ENCODE peak calls at places on chromosomes 2 and 18, in six cellular contexts. One of them, this sample, is unnamed.

GRCh38 chr2:144836635-144837350 is 316.9 kb upstream of the ZEB2 start:
- DNase-seq in dermis blood vessel endothelial cell: no peak
- DNase-seq in MCF 10A: peak
- DNase-seq in ELF-1: no peak
- DNase-seq in activated CD8-positive, alpha-beta memory T cell treated with anti-CD3 and anti-CD28 coated beads, Interleukin-2, amount 50 U/mL, for 48 hours: no peak
- DNase-seq in DMS153: no peak
- DNase-seq in this sample: no peak

GRCh38 chr2:173631123-173631450 is 276.4 kb downstream of the CDCA7 start:
- DNase-seq in dermis blood vessel endothelial cell: no peak
- DNase-seq in MCF 10A: no peak
- DNase-seq in ELF-1: no peak
- DNase-seq in activated CD8-positive, alpha-beta memory T cell treated with anti-CD3 and anti-CD28 coated beads, Interleukin-2, amount 50 U/mL, for 48 hours: no peak
- DNase-seq in DMS153: no peak
- DNase-seq in this sample: no peak

GRCh38 chr2:55518846-55519167 is 711 bp upstream of the CFAP36 start:
- DNase-seq in dermis blood vessel endothelial cell: peak
- DNase-seq in MCF 10A: peak
- DNase-seq in ELF-1: peak
- DNase-seq in activated CD8-positive, alpha-beta memory T cell treated with anti-CD3 and anti-CD28 coated beads, Interleukin-2, amount 50 U/mL, for 48 hours: no peak
- DNase-seq in DMS153: no peak
- DNase-seq in this sample: no peak

GRCh38 chr2:112644933-112645395 is 775 bp upstream of the SLC20A1 start:
- DNase-seq in dermis blood vessel endothelial cell: peak
- DNase-seq in MCF 10A: no peak
- DNase-seq in ELF-1: no peak
- DNase-seq in activated CD8-positive, alpha-beta memory T cell treated with anti-CD3 and anti-CD28 coated beads, Interleukin-2, amount 50 U/mL, for 48 hours: peak
- DNase-seq in DMS153: peak
- DNase-seq in this sample: no peak

GRCh38 chr18:23158884-23159820 is 23.9 kb downstream of the CABLES1 start:
- DNase-seq in dermis blood vessel endothelial cell: no peak
- DNase-seq in MCF 10A: no peak
- DNase-seq in ELF-1: no peak
- DNase-seq in activated CD8-positive, alpha-beta memory T cell treated with anti-CD3 and anti-CD28 coated beads, Interleukin-2, amount 50 U/mL, for 48 hours: no peak
- DNase-seq in DMS153: no peak
- DNase-seq in this sample: no peak

GRCh38 chr2:191870744-191871143 is 23.9 kb upstream of the CAVIN2 start:
- DNase-seq in dermis blood vessel endothelial cell: peak
- DNase-seq in MCF 10A: no peak
- DNase-seq in ELF-1: no peak
- DNase-seq in activated CD8-positive, alpha-beta memory T cell treated with anti-CD3 and anti-CD28 coated beads, Interleukin-2, amount 50 U/mL, for 48 hours: no peak
- DNase-seq in DMS153: no peak
- DNase-seq in this sample: no peak

GRCh38 chr2:224947566-224947965 is 94.7 kb downstream of the DOCK10 start:
- DNase-seq in dermis blood vessel endothelial cell: peak
- DNase-seq in MCF 10A: no peak
- DNase-seq in ELF-1: no peak
- DNase-seq in activated CD8-positive, alpha-beta memory T cell treated with anti-CD3 and anti-CD28 coated beads, Interleukin-2, amount 50 U/mL, for 48 hours: no peak
- DNase-seq in DMS153: no peak
- DNase-seq in this sample: no peak

GRCh38 chr2:151260492-151261239 is 997 bp downstream of the RBM43 start:
- DNase-seq in dermis blood vessel endothelial cell: no peak
- DNase-seq in MCF 10A: peak
- DNase-seq in ELF-1: no peak
- DNase-seq in activated CD8-positive, alpha-beta memory T cell treated with anti-CD3 and anti-CD28 coated beads, Interleukin-2, amount 50 U/mL, for 48 hours: no peak
- DNase-seq in DMS153: no peak
- DNase-seq in this sample: no peak

GRCh38 chr2:99200232-99200631 is 19.2 kb downstream of the MRPL30 start:
- DNase-seq in dermis blood vessel endothelial cell: no peak
- DNase-seq in MCF 10A: no peak
- DNase-seq in ELF-1: no peak
- DNase-seq in activated CD8-positive, alpha-beta memory T cell treated with anti-CD3 and anti-CD28 coated beads, Interleukin-2, amount 50 U/mL, for 48 hours: no peak
- DNase-seq in DMS153: no peak
- DNase-seq in this sample: no peak

GRCh38 chr2:64459575-64459974 is 5.6 kb downstream of the LGALSL start:
- DNase-seq in dermis blood vessel endothelial cell: no peak
- DNase-seq in MCF 10A: no peak
- DNase-seq in ELF-1: no peak
- DNase-seq in activated CD8-positive, alpha-beta memory T cell treated with anti-CD3 and anti-CD28 coated beads, Interleukin-2, amount 50 U/mL, for 48 hours: no peak
- DNase-seq in DMS153: no peak
- DNase-seq in this sample: no peak

GRCh38 chr2:238320648-238321281 is 447 bp downstream of the TRAF3IP1 start:
- DNase-seq in dermis blood vessel endothelial cell: peak
- DNase-seq in MCF 10A: no peak
- DNase-seq in ELF-1: no peak
- DNase-seq in activated CD8-positive, alpha-beta memory T cell treated with anti-CD3 and anti-CD28 coated beads, Interleukin-2, amount 50 U/mL, for 48 hours: no peak
- DNase-seq in DMS153: no peak
- DNase-seq in this sample: peak

GRCh38 chr2:85844486-85844885 is 44.3 kb downstream of the ST3GAL5 start:
- DNase-seq in dermis blood vessel endothelial cell: no peak
- DNase-seq in MCF 10A: no peak
- DNase-seq in ELF-1: no peak
- DNase-seq in activated CD8-positive, alpha-beta memory T cell treated with anti-CD3 and anti-CD28 coated beads, Interleukin-2, amount 50 U/mL, for 48 hours: no peak
- DNase-seq in DMS153: no peak
- DNase-seq in this sample: no peak

GRCh38 chr18:12948055-12948804 is 419 bp downstream of the SEH1L start:
- DNase-seq in dermis blood vessel endothelial cell: peak
- DNase-seq in MCF 10A: peak
- DNase-seq in ELF-1: peak
- DNase-seq in activated CD8-positive, alpha-beta memory T cell treated with anti-CD3 and anti-CD28 coated beads, Interleukin-2, amount 50 U/mL, for 48 hours: peak
- DNase-seq in DMS153: peak
- DNase-seq in this sample: peak

GRCh38 chr2:237673130-237673921 is 45.9 kb downstream of the LRRFIP1 start:
- DNase-seq in dermis blood vessel endothelial cell: peak
- DNase-seq in MCF 10A: peak
- DNase-seq in ELF-1: peak
- DNase-seq in activated CD8-positive, alpha-beta memory T cell treated with anti-CD3 and anti-CD28 coated beads, Interleukin-2, amount 50 U/mL, for 48 hours: peak
- DNase-seq in DMS153: peak
- DNase-seq in this sample: no peak

GRCh38 chr18:40055262-40055661 is 1899.8 kb upstream of the PIK3C3 start:
- DNase-seq in dermis blood vessel endothelial cell: no peak
- DNase-seq in MCF 10A: peak
- DNase-seq in ELF-1: no peak
- DNase-seq in activated CD8-positive, alpha-beta memory T cell treated with anti-CD3 and anti-CD28 coated beads, Interleukin-2, amount 50 U/mL, for 48 hours: no peak
- DNase-seq in DMS153: no peak
- DNase-seq in this sample: no peak

GRCh38 chr2:215764441-215765048 is 248.8 kb downstream of the MREG start:
- DNase-seq in dermis blood vessel endothelial cell: peak
- DNase-seq in MCF 10A: peak
- DNase-seq in ELF-1: no peak
- DNase-seq in activated CD8-positive, alpha-beta memory T cell treated with anti-CD3 and anti-CD28 coated beads, Interleukin-2, amount 50 U/mL, for 48 hours: no peak
- DNase-seq in DMS153: no peak
- DNase-seq in this sample: no peak

GRCh38 chr2:124919296-124919695 is 894.2 kb downstream of the CNTNAP5 start:
- DNase-seq in dermis blood vessel endothelial cell: no peak
- DNase-seq in MCF 10A: no peak
- DNase-seq in ELF-1: no peak
- DNase-seq in activated CD8-positive, alpha-beta memory T cell treated with anti-CD3 and anti-CD28 coated beads, Interleukin-2, amount 50 U/mL, for 48 hours: no peak
- DNase-seq in DMS153: no peak
- DNase-seq in this sample: no peak

GRCh38 chr2:101725515-101726192 is 28.1 kb downstream of the MAP4K4 start:
- DNase-seq in dermis blood vessel endothelial cell: peak
- DNase-seq in MCF 10A: peak
- DNase-seq in ELF-1: peak
- DNase-seq in activated CD8-positive, alpha-beta memory T cell treated with anti-CD3 and anti-CD28 coated beads, Interleukin-2, amount 50 U/mL, for 48 hours: no peak
- DNase-seq in DMS153: no peak
- DNase-seq in this sample: no peak

GRCh38 chr18:23067236-23067635 is 68.0 kb upstream of the CABLES1 start:
- DNase-seq in dermis blood vessel endothelial cell: no peak
- DNase-seq in MCF 10A: no peak
- DNase-seq in ELF-1: no peak
- DNase-seq in activated CD8-positive, alpha-beta memory T cell treated with anti-CD3 and anti-CD28 coated beads, Interleukin-2, amount 50 U/mL, for 48 hours: no peak
- DNase-seq in DMS153: no peak
- DNase-seq in this sample: no peak

GRCh38 chr2:113185643-113186315 is 12.0 kb downstream of the PSD4 start:
- DNase-seq in dermis blood vessel endothelial cell: no peak
- DNase-seq in MCF 10A: peak
- DNase-seq in ELF-1: no peak
- DNase-seq in activated CD8-positive, alpha-beta memory T cell treated with anti-CD3 and anti-CD28 coated beads, Interleukin-2, amount 50 U/mL, for 48 hours: no peak
- DNase-seq in DMS153: no peak
- DNase-seq in this sample: no peak

GRCh38 chr18:74459877-74460276 is 2.8 kb upstream of the DIPK1C start:
- DNase-seq in dermis blood vessel endothelial cell: no peak
- DNase-seq in MCF 10A: no peak
- DNase-seq in ELF-1: peak
- DNase-seq in activated CD8-positive, alpha-beta memory T cell treated with anti-CD3 and anti-CD28 coated beads, Interleukin-2, amount 50 U/mL, for 48 hours: no peak
- DNase-seq in DMS153: no peak
- DNase-seq in this sample: no peak

GRCh38 chr2:153963247-153963646 is 91.5 kb downstream of the GALNT13 start:
- DNase-seq in dermis blood vessel endothelial cell: no peak
- DNase-seq in MCF 10A: peak
- DNase-seq in ELF-1: no peak
- DNase-seq in activated CD8-positive, alpha-beta memory T cell treated with anti-CD3 and anti-CD28 coated beads, Interleukin-2, amount 50 U/mL, for 48 hours: no peak
- DNase-seq in DMS153: no peak
- DNase-seq in this sample: no peak

GRCh38 chr2:28206786-28207185 is 185.9 kb upstream of the FOSL2 start:
- DNase-seq in dermis blood vessel endothelial cell: peak
- DNase-seq in MCF 10A: peak
- DNase-seq in ELF-1: no peak
- DNase-seq in activated CD8-positive, alpha-beta memory T cell treated with anti-CD3 and anti-CD28 coated beads, Interleukin-2, amount 50 U/mL, for 48 hours: no peak
- DNase-seq in DMS153: no peak
- DNase-seq in this sample: no peak

GRCh38 chr2:157468931-157469708 is 25.2 kb upstream of the CYTIP start:
- DNase-seq in dermis blood vessel endothelial cell: peak
- DNase-seq in MCF 10A: no peak
- DNase-seq in ELF-1: no peak
- DNase-seq in activated CD8-positive, alpha-beta memory T cell treated with anti-CD3 and anti-CD28 coated beads, Interleukin-2, amount 50 U/mL, for 48 hours: no peak
- DNase-seq in DMS153: no peak
- DNase-seq in this sample: no peak

GRCh38 chr2:158539176-158539895 is 82.6 kb downstream of the PKP4 start:
- DNase-seq in dermis blood vessel endothelial cell: peak
- DNase-seq in MCF 10A: peak
- DNase-seq in ELF-1: no peak
- DNase-seq in activated CD8-positive, alpha-beta memory T cell treated with anti-CD3 and anti-CD28 coated beads, Interleukin-2, amount 50 U/mL, for 48 hours: no peak
- DNase-seq in DMS153: peak
- DNase-seq in this sample: no peak

GRCh38 chr18:31624892-31625640 is 33.4 kb downstream of the TTR start:
- DNase-seq in dermis blood vessel endothelial cell: no peak
- DNase-seq in MCF 10A: no peak
- DNase-seq in ELF-1: no peak
- DNase-seq in activated CD8-positive, alpha-beta memory T cell treated with anti-CD3 and anti-CD28 coated beads, Interleukin-2, amount 50 U/mL, for 48 hours: no peak
- DNase-seq in DMS153: no peak
- DNase-seq in this sample: no peak

GRCh38 chr18:48662021-48662661 is 123.3 kb downstream of the CTIF start:
- DNase-seq in dermis blood vessel endothelial cell: no peak
- DNase-seq in MCF 10A: peak
- DNase-seq in ELF-1: peak
- DNase-seq in activated CD8-positive, alpha-beta memory T cell treated with anti-CD3 and anti-CD28 coated beads, Interleukin-2, amount 50 U/mL, for 48 hours: no peak
- DNase-seq in DMS153: peak
- DNase-seq in this sample: no peak

This sample was measured in RWPE2.